ENCODE peak calls at places on chromosome 2, in four cellular contexts. J is HCEC 1CT; S is T-helper 9 cell; D is stimulated activated CD8-positive, alpha-beta memory T cell treated with anti-CD3 and anti-CD28 coated beads, Interleukin-4, amount 100 ng/mL, for 1 hour. W is an unnamed sample.

GRCh38 chr2:96808176-96808837 is 7.8 kb upstream of the CNNM3 start:
- DNase-seq in D (no peak), J (no peak), S (no peak), W (no peak)

GRCh38 chr2:45932278-45932975 is 281.0 kb downstream of the PRKCE start:
- DNase-seq in S (no peak), J (peak), D (no peak), W (no peak)

GRCh38 chr2:167944825-167945659 is 302.4 kb downstream of the STK39 start:
- DNase-seq in J (peak), S (no peak), D (no peak), W (no peak)

GRCh38 chr2:101474752-101475384 is at the start of gene RFX8:
- DNase-seq in S (peak), D (no peak), J (peak), W (no peak)

GRCh38 chr2:205954707-205955106 is 131.3 kb downstream of the INO80D start:
- DNase-seq in S (no peak), D (no peak), J (no peak), W (no peak)

GRCh38 chr2:119647440-119648169 is 31.4 kb upstream of the TMEM177 start:
- DNase-seq in S (no peak), D (no peak), J (peak), W (no peak)

GRCh38 chr2:177731384-177731783 is 338.8 kb downstream of the AGPS start:
- DNase-seq in S (no peak), J (no peak), D (no peak), W (no peak)

GRCh38 chr2:84931384-84931821 is 25.9 kb downstream of the TMSB10 start:
- DNase-seq in J (no peak), S (no peak), D (no peak), W (no peak)

GRCh38 chr2:79040967-79041582 is 15.6 kb downstream of the REG3G start:
- DNase-seq in D (no peak), J (no peak), S (no peak), W (no peak)

GRCh38 chr2:11866358-11867335 is 120.2 kb downstream of the LPIN1 start:
- DNase-seq in D (no peak), S (no peak), J (no peak), W (no peak)

GRCh38 chr2:36322108-36322507 is 33.5 kb upstream of the CRIM1 start:
- DNase-seq in D (no peak), J (peak), S (no peak), W (no peak)

GRCh38 chr2:54176577-54176976 is 61.2 kb downstream of the ACYP2 start:
- DNase-seq in D (no peak), J (peak), S (no peak), W (no peak)

GRCh38 chr2:200814276-200814815 is 2.6 kb downstream of the BZW1 start:
- DNase-seq in D (no peak), S (no peak), J (no peak), W (no peak)

GRCh38 chr2:190404487-190404886 is 3.7 kb upstream of the MFSD6 start:
- DNase-seq in J (no peak), D (no peak), S (no peak), W (no peak)

GRCh38 chr2:239318790-239319189 is 82.0 kb downstream of the HDAC4 start:
- DNase-seq in S (no peak), J (peak), D (no peak), W (no peak)

GRCh38 chr2:38245114-38245641 is 131.9 kb downstream of the ATL2 start:
- DNase-seq in J (no peak), D (no peak), S (no peak), W (no peak)

GRCh38 chr2:172085460-172086159 is at the start of gene DLX1:
- DNase-seq in D (no peak), J (no peak), S (no peak), W (no peak)

GRCh38 chr2:63488118-63488713 is 100.1 kb downstream of the WDPCP start:
- DNase-seq in J (peak), S (no peak), D (no peak), W (no peak)

GRCh38 chr2:239664216-239664785 is 263.5 kb upstream of the HDAC4 start:
- DNase-seq in J (no peak), D (no peak), S (no peak), W (no peak)

GRCh38 chr2:190714958-190715357 is 66.1 kb downstream of the NAB1 start:
- DNase-seq in S (no peak), D (no peak), J (no peak), W (no peak)

GRCh38 chr2:69619725-69620124 is 23.8 kb downstream of the AAK1 start:
- DNase-seq in D (no peak), S (no peak), J (no peak), W (no peak)

GRCh38 chr2:172242968-172243367 is 140.3 kb upstream of the DLX2 start:
- DNase-seq in D (no peak), S (no peak), J (no peak), W (no peak)

GRCh38 chr2:241577413-241578122 is 19.0 kb downstream of the BOK start:
- DNase-seq in J (no peak), S (no peak), D (no peak), W (peak)